ENCODE peak calls at places on chromosomes 3 and 15, in eight cellular contexts. One of them, this sample, is unnamed.

GRCh38 chr3:195450731-195451229 is 8.0 kb upstream of the ACAP2 start:
- DNase-seq in SK-MEL-5: no peak
- DNase-seq in activated CD4-positive, CD25-positive, alpha-beta regulatory T cell: no peak
- DNase-seq in endothelial cell: no peak
- DNase-seq in activated CD4-positive, alpha-beta T cell treated with anti-CD3 and anti-CD28 coated beads for 1 hour: no peak
- DNase-seq in ELR: no peak
- DNase-seq in stimulated activated CD4-positive, alpha-beta T cell treated with anti-CD3 and anti-CD28 coated beads, Interleukin-2, amount 100 ng/mL, for 48 hours: no peak
- DNase-seq in activated T-helper 1 cell treated with Interleukin-2 at 50 U/mL for 16 hours: no peak
- DNase-seq in this sample: no peak

GRCh38 chr3:117355566-117355965 is 646.0 kb downstream of the TUSC7 start:
- DNase-seq in SK-MEL-5: peak; percentile 38
- DNase-seq in activated CD4-positive, CD25-positive, alpha-beta regulatory T cell: no peak
- DNase-seq in endothelial cell: peak; percentile 28
- DNase-seq in activated CD4-positive, alpha-beta T cell treated with anti-CD3 and anti-CD28 coated beads for 1 hour: no peak
- DNase-seq in ELR: peak; percentile 0
- DNase-seq in stimulated activated CD4-positive, alpha-beta T cell treated with anti-CD3 and anti-CD28 coated beads, Interleukin-2, amount 100 ng/mL, for 48 hours: no peak
- DNase-seq in activated T-helper 1 cell treated with Interleukin-2 at 50 U/mL for 16 hours: no peak
- DNase-seq in this sample: no peak

GRCh38 chr3:146382386-146382785 is 87.0 kb downstream of the PLSCR2 start:
- DNase-seq in SK-MEL-5: peak; percentile 33
- DNase-seq in activated CD4-positive, CD25-positive, alpha-beta regulatory T cell: no peak
- DNase-seq in endothelial cell: peak; percentile 7
- DNase-seq in activated CD4-positive, alpha-beta T cell treated with anti-CD3 and anti-CD28 coated beads for 1 hour: no peak
- DNase-seq in ELR: peak; percentile 50
- DNase-seq in stimulated activated CD4-positive, alpha-beta T cell treated with anti-CD3 and anti-CD28 coated beads, Interleukin-2, amount 100 ng/mL, for 48 hours: no peak
- DNase-seq in activated T-helper 1 cell treated with Interleukin-2 at 50 U/mL for 16 hours: no peak
- DNase-seq in this sample: no peak

GRCh38 chr3:21477896-21478295 is 273.1 kb downstream of the ZNF385D start:
- DNase-seq in SK-MEL-5: no peak
- DNase-seq in activated CD4-positive, CD25-positive, alpha-beta regulatory T cell: no peak
- DNase-seq in endothelial cell: no peak
- DNase-seq in activated CD4-positive, alpha-beta T cell treated with anti-CD3 and anti-CD28 coated beads for 1 hour: no peak
- DNase-seq in ELR: no peak
- DNase-seq in stimulated activated CD4-positive, alpha-beta T cell treated with anti-CD3 and anti-CD28 coated beads, Interleukin-2, amount 100 ng/mL, for 48 hours: no peak
- DNase-seq in activated T-helper 1 cell treated with Interleukin-2 at 50 U/mL for 16 hours: no peak
- DNase-seq in this sample: no peak

GRCh38 chr15:33031324-33031736 is 163.2 kb downstream of the FMN1 start:
- DNase-seq in SK-MEL-5: peak; percentile 56
- DNase-seq in activated CD4-positive, CD25-positive, alpha-beta regulatory T cell: no peak
- DNase-seq in endothelial cell: no peak
- DNase-seq in activated CD4-positive, alpha-beta T cell treated with anti-CD3 and anti-CD28 coated beads for 1 hour: no peak
- DNase-seq in ELR: peak; percentile 75
- DNase-seq in stimulated activated CD4-positive, alpha-beta T cell treated with anti-CD3 and anti-CD28 coated beads, Interleukin-2, amount 100 ng/mL, for 48 hours: no peak
- DNase-seq in activated T-helper 1 cell treated with Interleukin-2 at 50 U/mL for 16 hours: no peak
- DNase-seq in this sample: no peak

GRCh38 chr3:190381356-190381940 is 6.5 kb upstream of the CLDN16 start:
- DNase-seq in SK-MEL-5: no peak
- DNase-seq in activated CD4-positive, CD25-positive, alpha-beta regulatory T cell: no peak
- DNase-seq in endothelial cell: no peak
- DNase-seq in activated CD4-positive, alpha-beta T cell treated with anti-CD3 and anti-CD28 coated beads for 1 hour: no peak
- DNase-seq in ELR: peak; percentile 19
- DNase-seq in stimulated activated CD4-positive, alpha-beta T cell treated with anti-CD3 and anti-CD28 coated beads, Interleukin-2, amount 100 ng/mL, for 48 hours: no peak
- DNase-seq in activated T-helper 1 cell treated with Interleukin-2 at 50 U/mL for 16 hours: no peak
- DNase-seq in this sample: no peak

GRCh38 chr3:31610700-31611275 is 78.1 kb downstream of the STT3B start:
- DNase-seq in SK-MEL-5: peak; percentile 66
- DNase-seq in activated CD4-positive, CD25-positive, alpha-beta regulatory T cell: no peak
- DNase-seq in endothelial cell: peak; percentile 14
- DNase-seq in activated CD4-positive, alpha-beta T cell treated with anti-CD3 and anti-CD28 coated beads for 1 hour: no peak
- DNase-seq in ELR: peak; percentile 53
- DNase-seq in stimulated activated CD4-positive, alpha-beta T cell treated with anti-CD3 and anti-CD28 coated beads, Interleukin-2, amount 100 ng/mL, for 48 hours: no peak
- DNase-seq in activated T-helper 1 cell treated with Interleukin-2 at 50 U/mL for 16 hours: no peak
- DNase-seq in this sample: no peak

GRCh38 chr3:196988241-196989029 is 19.8 kb upstream of the PIGZ start:
- DNase-seq in SK-MEL-5: peak; percentile 68
- DNase-seq in activated CD4-positive, CD25-positive, alpha-beta regulatory T cell: no peak
- DNase-seq in endothelial cell: no peak
- DNase-seq in activated CD4-positive, alpha-beta T cell treated with anti-CD3 and anti-CD28 coated beads for 1 hour: no peak
- DNase-seq in ELR: no peak
- DNase-seq in stimulated activated CD4-positive, alpha-beta T cell treated with anti-CD3 and anti-CD28 coated beads, Interleukin-2, amount 100 ng/mL, for 48 hours: no peak
- DNase-seq in activated T-helper 1 cell treated with Interleukin-2 at 50 U/mL for 16 hours: no peak
- DNase-seq in this sample: no peak

GRCh38 chr3:111864821-111865656 is 6.0 kb downstream of the PHLDB2 start:
- DNase-seq in SK-MEL-5: peak; percentile 57
- DNase-seq in activated CD4-positive, CD25-positive, alpha-beta regulatory T cell: no peak
- DNase-seq in endothelial cell: no peak
- DNase-seq in activated CD4-positive, alpha-beta T cell treated with anti-CD3 and anti-CD28 coated beads for 1 hour: no peak
- DNase-seq in ELR: peak; percentile 78
- DNase-seq in stimulated activated CD4-positive, alpha-beta T cell treated with anti-CD3 and anti-CD28 coated beads, Interleukin-2, amount 100 ng/mL, for 48 hours: no peak
- DNase-seq in activated T-helper 1 cell treated with Interleukin-2 at 50 U/mL for 16 hours: no peak
- DNase-seq in this sample: no peak

GRCh38 chr3:128438488-128439072 is 28.1 kb downstream of the DNAJB8 start:
- DNase-seq in SK-MEL-5: peak; percentile 51
- DNase-seq in activated CD4-positive, CD25-positive, alpha-beta regulatory T cell: no peak
- DNase-seq in endothelial cell: no peak
- DNase-seq in activated CD4-positive, alpha-beta T cell treated with anti-CD3 and anti-CD28 coated beads for 1 hour: no peak
- DNase-seq in ELR: no peak
- DNase-seq in stimulated activated CD4-positive, alpha-beta T cell treated with anti-CD3 and anti-CD28 coated beads, Interleukin-2, amount 100 ng/mL, for 48 hours: no peak
- DNase-seq in activated T-helper 1 cell treated with Interleukin-2 at 50 U/mL for 16 hours: no peak
- DNase-seq in this sample: no peak

GRCh38 chr3:31567036-31567435 is 34.3 kb downstream of the STT3B start:
- DNase-seq in SK-MEL-5: peak; percentile 58
- DNase-seq in activated CD4-positive, CD25-positive, alpha-beta regulatory T cell: no peak
- DNase-seq in endothelial cell: peak; percentile 23
- DNase-seq in activated CD4-positive, alpha-beta T cell treated with anti-CD3 and anti-CD28 coated beads for 1 hour: no peak
- DNase-seq in ELR: peak; percentile 24
- DNase-seq in stimulated activated CD4-positive, alpha-beta T cell treated with anti-CD3 and anti-CD28 coated beads, Interleukin-2, amount 100 ng/mL, for 48 hours: no peak
- DNase-seq in activated T-helper 1 cell treated with Interleukin-2 at 50 U/mL for 16 hours: no peak
- DNase-seq in this sample: no peak

GRCh38 chr3:119175869-119176756 is 2.7 kb downstream of the UPK1B start:
- DNase-seq in SK-MEL-5: no peak
- DNase-seq in activated CD4-positive, CD25-positive, alpha-beta regulatory T cell: no peak
- DNase-seq in endothelial cell: no peak
- DNase-seq in activated CD4-positive, alpha-beta T cell treated with anti-CD3 and anti-CD28 coated beads for 1 hour: no peak
- DNase-seq in ELR: peak; percentile 12
- DNase-seq in stimulated activated CD4-positive, alpha-beta T cell treated with anti-CD3 and anti-CD28 coated beads, Interleukin-2, amount 100 ng/mL, for 48 hours: no peak
- DNase-seq in activated T-helper 1 cell treated with Interleukin-2 at 50 U/mL for 16 hours: no peak
- DNase-seq in this sample: no peak